ENCODE peak calls at places on chromosomes 1 and 21, in nine cellular contexts. One of them, this sample, is unnamed.

GRCh38 chr1:2583331-2583791 is 3.2 kb upstream of the PRXL2B start:
- DNase-seq in HFF-Myc: no peak
- DNase-seq in lower leg skin: no peak
- DNase-seq in cardiac fibroblast: no peak
- DNase-seq in spleen: peak; percentile 78
- DNase-seq in fibroblast of pulmonary artery: no peak
- DNase-seq in fibroblast of lung: no peak
- DNase-seq in tibial nerve: no peak
- DNase-seq in esophagus squamous epithelium: no peak
- DNase-seq in this sample: no peak

GRCh38 chr1:203072911-203073310 is 12.9 kb downstream of the MYOG start:
- DNase-seq in HFF-Myc: no peak
- DNase-seq in fibroblast of lung: no peak
- DNase-seq in fibroblast of pulmonary artery: no peak
- DNase-seq in lower leg skin: no peak
- DNase-seq in cardiac fibroblast: no peak
- DNase-seq in spleen: no peak
- DNase-seq in tibial nerve: no peak
- DNase-seq in esophagus squamous epithelium: no peak
- DNase-seq in this sample: no peak

GRCh38 chr1:198523183-198523942 is 17.1 kb downstream of the ATP6V1G3 start:
- DNase-seq in tibial nerve: no peak
- DNase-seq in spleen: no peak
- DNase-seq in cardiac fibroblast: no peak
- DNase-seq in lower leg skin: no peak
- DNase-seq in esophagus squamous epithelium: no peak
- DNase-seq in HFF-Myc: no peak
- DNase-seq in fibroblast of pulmonary artery: no peak
- DNase-seq in fibroblast of lung: no peak
- DNase-seq in this sample: no peak

GRCh38 chr1:201552941-201553341 is 14.0 kb downstream of the NAV1 start:
- DNase-seq in lower leg skin: peak; percentile 67
- DNase-seq in fibroblast of lung: no peak
- DNase-seq in fibroblast of pulmonary artery: no peak
- DNase-seq in esophagus squamous epithelium: no peak
- DNase-seq in spleen: no peak
- DNase-seq in cardiac fibroblast: no peak
- DNase-seq in tibial nerve: no peak
- DNase-seq in HFF-Myc: no peak
- DNase-seq in this sample: no peak

GRCh38 chr1:1972976-1973715 is 30.4 kb downstream of the CFAP74 start:
- DNase-seq in cardiac fibroblast: no peak
- DNase-seq in lower leg skin: no peak
- DNase-seq in esophagus squamous epithelium: no peak
- DNase-seq in fibroblast of lung: no peak
- DNase-seq in HFF-Myc: no peak
- DNase-seq in fibroblast of pulmonary artery: no peak
- DNase-seq in spleen: no peak
- DNase-seq in tibial nerve: no peak
- DNase-seq in this sample: no peak

GRCh38 chr1:60866884-60867648 is 215.3 kb upstream of the NFIA start:
- DNase-seq in HFF-Myc: no peak
- DNase-seq in spleen: no peak
- DNase-seq in cardiac fibroblast: no peak
- DNase-seq in lower leg skin: no peak
- DNase-seq in fibroblast of lung: peak; percentile 52
- DNase-seq in esophagus squamous epithelium: no peak
- DNase-seq in fibroblast of pulmonary artery: peak; percentile 45
- DNase-seq in tibial nerve: no peak
- DNase-seq in this sample: no peak

GRCh38 chr21:32328595-32328994 is 29.9 kb downstream of the MRAP start:
- DNase-seq in fibroblast of pulmonary artery: peak; percentile 68
- DNase-seq in spleen: no peak
- DNase-seq in lower leg skin: no peak
- DNase-seq in HFF-Myc: no peak
- DNase-seq in tibial nerve: no peak
- DNase-seq in fibroblast of lung: peak; percentile 48
- DNase-seq in cardiac fibroblast: peak; percentile 62
- DNase-seq in esophagus squamous epithelium: no peak
- DNase-seq in this sample: no peak

GRCh38 chr1:153478692-153479618 is 18.5 kb upstream of the S100A7 start:
- DNase-seq in esophagus squamous epithelium: no peak
- DNase-seq in cardiac fibroblast: no peak
- DNase-seq in fibroblast of lung: no peak
- DNase-seq in spleen: no peak
- DNase-seq in tibial nerve: no peak
- DNase-seq in HFF-Myc: no peak
- DNase-seq in fibroblast of pulmonary artery: no peak
- DNase-seq in lower leg skin: no peak
- DNase-seq in this sample: no peak

GRCh38 chr21:45539046-45539795 is 3.0 kb downstream of the SLC19A1 start:
- DNase-seq in tibial nerve: no peak
- DNase-seq in lower leg skin: peak; percentile 83
- DNase-seq in HFF-Myc: no peak
- DNase-seq in spleen: peak; percentile 75
- DNase-seq in esophagus squamous epithelium: no peak
- DNase-seq in cardiac fibroblast: no peak
- DNase-seq in fibroblast of lung: no peak
- DNase-seq in fibroblast of pulmonary artery: no peak
- DNase-seq in this sample: peak; percentile 76

GRCh38 chr1:31614538-31615005 is 2.9 kb upstream of the HCRTR1 start:
- DNase-seq in esophagus squamous epithelium: no peak
- DNase-seq in fibroblast of lung: no peak
- DNase-seq in HFF-Myc: no peak
- DNase-seq in fibroblast of pulmonary artery: no peak
- DNase-seq in cardiac fibroblast: no peak
- DNase-seq in lower leg skin: peak; percentile 84
- DNase-seq in spleen: no peak
- DNase-seq in tibial nerve: no peak
- DNase-seq in this sample: no peak

GRCh38 chr1:158945061-158945460 is 13.7 kb downstream of the PYHIN1 start:
- DNase-seq in cardiac fibroblast: no peak
- DNase-seq in HFF-Myc: no peak
- DNase-seq in fibroblast of pulmonary artery: no peak
- DNase-seq in fibroblast of lung: no peak
- DNase-seq in lower leg skin: no peak
- DNase-seq in esophagus squamous epithelium: no peak
- DNase-seq in spleen: no peak
- DNase-seq in tibial nerve: no peak
- DNase-seq in this sample: no peak

GRCh38 chr1:178941261-178941689 is 70.4 kb upstream of the ANGPTL1 start:
- DNase-seq in fibroblast of pulmonary artery: no peak
- DNase-seq in fibroblast of lung: no peak
- DNase-seq in tibial nerve: no peak
- DNase-seq in cardiac fibroblast: no peak
- DNase-seq in HFF-Myc: no peak
- DNase-seq in esophagus squamous epithelium: no peak
- DNase-seq in lower leg skin: peak; percentile 76
- DNase-seq in spleen: peak; percentile 66
- DNase-seq in this sample: no peak

GRCh38 chr1:27348861-27349783 is 7.3 kb downstream of the SYTL1 start:
- DNase-seq in lower leg skin: no peak
- DNase-seq in fibroblast of lung: no peak
- DNase-seq in HFF-Myc: no peak
- DNase-seq in esophagus squamous epithelium: no peak
- DNase-seq in cardiac fibroblast: no peak
- DNase-seq in fibroblast of pulmonary artery: no peak
- DNase-seq in spleen: peak; percentile 84
- DNase-seq in tibial nerve: no peak
- DNase-seq in this sample: no peak
- TF ChIP-seq CTCF in lower leg skin: no peak
- TF ChIP-seq CTCF in fibroblast of lung: no peak
- TF ChIP-seq CTCF in HFF-Myc: no peak
- TF ChIP-seq CTCF in esophagus squamous epithelium: no peak
- TF ChIP-seq CTCF in cardiac fibroblast: no peak
- TF ChIP-seq CTCF in fibroblast of pulmonary artery: no peak
- TF ChIP-seq CTCF in spleen: no peak
- TF ChIP-seq CTCF in tibial nerve: no peak
- TF ChIP-seq CTCF in this sample: no peak

GRCh38 chr1:24392604-24392946 is 21.0 kb downstream of the STPG1 start:
- DNase-seq in fibroblast of pulmonary artery: no peak
- DNase-seq in fibroblast of lung: no peak
- DNase-seq in cardiac fibroblast: no peak
- DNase-seq in lower leg skin: no peak
- DNase-seq in tibial nerve: no peak
- DNase-seq in HFF-Myc: no peak
- DNase-seq in esophagus squamous epithelium: no peak
- DNase-seq in spleen: no peak
- DNase-seq in this sample: no peak
- TF ChIP-seq CTCF in fibroblast of pulmonary artery: no peak
- TF ChIP-seq CTCF in fibroblast of lung: no peak
- TF ChIP-seq CTCF in cardiac fibroblast: no peak
- TF ChIP-seq CTCF in lower leg skin: no peak
- TF ChIP-seq CTCF in tibial nerve: no peak
- TF ChIP-seq CTCF in HFF-Myc: no peak
- TF ChIP-seq CTCF in esophagus squamous epithelium: no peak
- TF ChIP-seq CTCF in spleen: peak; percentile 61
- TF ChIP-seq CTCF in this sample: peak; percentile 64

DNA sequence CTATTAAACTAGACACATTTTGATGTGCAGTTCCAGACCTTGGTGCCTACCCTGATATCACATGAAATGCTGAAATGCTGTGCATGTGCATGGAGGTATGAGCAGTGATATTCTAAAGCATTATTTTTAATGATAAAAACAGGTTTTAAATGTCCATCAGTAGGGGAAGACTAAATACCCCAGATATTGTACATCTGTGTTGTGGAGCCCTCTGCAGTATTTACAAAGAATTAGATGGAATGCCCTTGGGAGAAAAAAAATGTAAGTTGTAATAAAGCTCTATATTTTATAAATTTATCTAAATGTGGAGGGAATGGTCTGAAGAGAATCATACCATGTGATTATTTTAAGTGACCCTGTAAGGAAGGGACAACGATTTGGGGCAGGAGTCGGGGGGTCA is 39.1 kb upstream of the IGSF5 start:
- DNase-seq in fibroblast of lung: peak; percentile 25
- DNase-seq in fibroblast of pulmonary artery: no peak
- DNase-seq in lower leg skin: no peak
- DNase-seq in tibial nerve: no peak
- DNase-seq in spleen: no peak
- DNase-seq in esophagus squamous epithelium: no peak
- DNase-seq in cardiac fibroblast: no peak
- DNase-seq in HFF-Myc: no peak
- DNase-seq in this sample: no peak
- TF ChIP-seq CTCF in fibroblast of lung: peak; percentile 9
- TF ChIP-seq CTCF in fibroblast of pulmonary artery: no peak
- TF ChIP-seq CTCF in lower leg skin: no peak
- TF ChIP-seq CTCF in tibial nerve: no peak
- TF ChIP-seq CTCF in spleen: no peak
- TF ChIP-seq CTCF in esophagus squamous epithelium: no peak
- TF ChIP-seq CTCF in cardiac fibroblast: no peak
- TF ChIP-seq CTCF in HFF-Myc: no peak
- TF ChIP-seq CTCF in this sample: peak; percentile 59

DNA sequence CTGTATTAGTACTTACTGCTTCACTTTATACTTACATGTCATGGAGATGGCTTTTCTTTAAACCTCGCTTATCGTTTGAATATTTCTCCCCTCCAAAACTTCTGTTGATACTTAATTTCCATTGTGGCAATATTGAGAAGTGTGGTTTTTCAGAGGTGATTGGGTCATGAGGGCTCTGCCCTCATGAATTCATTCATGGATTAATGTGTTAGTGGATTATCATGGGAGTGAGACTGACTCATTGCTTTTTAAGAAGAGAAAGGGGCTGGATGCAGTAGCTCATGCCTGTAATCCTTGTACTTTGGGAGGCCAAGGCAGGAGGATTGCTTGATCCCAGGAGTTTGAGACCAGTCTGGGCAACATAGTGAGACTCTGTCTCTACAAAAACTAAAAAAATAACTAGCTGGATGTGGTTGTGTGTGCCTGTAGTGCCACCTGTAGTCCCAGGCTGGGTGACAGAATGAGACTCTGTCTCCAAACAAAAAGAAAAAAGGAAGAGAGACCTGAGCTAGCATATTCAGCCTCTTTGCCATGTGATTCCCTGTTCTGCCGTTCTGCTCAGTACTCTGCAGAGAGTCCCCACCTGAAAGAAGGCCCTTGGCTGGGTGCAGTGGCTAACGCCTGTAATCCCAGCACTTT is 30.2 kb downstream of the RABGAP1L start:
- DNase-seq in cardiac fibroblast: no peak
- DNase-seq in lower leg skin: no peak
- DNase-seq in HFF-Myc: no peak
- DNase-seq in fibroblast of lung: no peak
- DNase-seq in fibroblast of pulmonary artery: no peak
- DNase-seq in esophagus squamous epithelium: no peak
- DNase-seq in spleen: no peak
- DNase-seq in tibial nerve: no peak
- DNase-seq in this sample: no peak
- TF ChIP-seq CTCF in cardiac fibroblast: no peak
- TF ChIP-seq CTCF in lower leg skin: no peak
- TF ChIP-seq CTCF in HFF-Myc: no peak
- TF ChIP-seq CTCF in fibroblast of lung: no peak
- TF ChIP-seq CTCF in fibroblast of pulmonary artery: no peak
- TF ChIP-seq CTCF in esophagus squamous epithelium: no peak
- TF ChIP-seq CTCF in spleen: no peak
- TF ChIP-seq CTCF in tibial nerve: no peak
- TF ChIP-seq CTCF in this sample: no peak

DNA sequence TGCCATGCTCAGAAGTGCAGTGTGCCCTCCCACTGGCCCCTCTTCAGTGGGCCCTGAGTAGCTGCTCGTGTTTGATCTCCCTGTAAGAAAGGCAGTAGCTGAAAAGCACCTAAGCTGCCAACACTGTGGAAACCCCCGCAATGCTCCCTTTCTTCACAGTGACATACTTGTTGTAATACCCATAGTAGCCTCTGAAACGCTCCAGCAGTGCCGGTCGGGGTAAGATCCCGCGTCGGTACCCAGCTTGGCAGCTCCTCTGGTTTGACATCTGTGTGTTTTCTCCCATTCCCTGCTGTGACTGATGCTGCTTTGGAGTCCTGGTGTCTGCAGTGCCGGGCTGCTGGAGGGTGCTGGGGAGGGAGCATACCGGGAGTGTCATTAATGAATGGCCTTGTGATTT is 3.6 kb downstream of the CHAF1B start:
- DNase-seq in tibial nerve: no peak
- DNase-seq in cardiac fibroblast: peak; percentile 43
- DNase-seq in spleen: no peak
- DNase-seq in lower leg skin: no peak
- DNase-seq in fibroblast of pulmonary artery: peak; percentile 57
- DNase-seq in esophagus squamous epithelium: no peak
- DNase-seq in fibroblast of lung: peak; percentile 35
- DNase-seq in HFF-Myc: no peak
- DNase-seq in this sample: no peak
- TF ChIP-seq CTCF in tibial nerve: no peak
- TF ChIP-seq CTCF in cardiac fibroblast: no peak
- TF ChIP-seq CTCF in spleen: no peak
- TF ChIP-seq CTCF in lower leg skin: no peak
- TF ChIP-seq CTCF in fibroblast of pulmonary artery: peak; percentile 20
- TF ChIP-seq CTCF in esophagus squamous epithelium: peak; percentile 34
- TF ChIP-seq CTCF in fibroblast of lung: no peak
- TF ChIP-seq CTCF in HFF-Myc: no peak
- TF ChIP-seq CTCF in this sample: peak; percentile 50

DNA sequence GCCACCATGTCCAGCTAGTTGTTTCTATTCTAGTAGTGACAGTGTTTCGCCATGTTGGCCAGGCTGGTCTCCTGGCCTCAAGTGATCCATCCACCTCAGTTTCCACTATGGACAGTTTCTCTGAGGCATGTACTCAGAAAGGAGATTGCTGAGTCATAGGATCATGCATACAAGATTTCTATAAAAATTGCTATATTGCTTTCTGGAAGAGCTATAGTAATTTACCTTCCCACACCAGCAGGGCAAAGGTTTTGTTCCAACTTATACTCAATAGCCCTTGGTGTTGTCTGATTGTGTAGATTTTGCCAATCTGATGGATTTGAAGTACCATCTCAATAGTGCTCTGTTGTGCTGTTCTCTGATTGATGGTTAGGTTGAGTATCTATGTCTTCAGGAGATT is 15.6 kb upstream of the ATP1A1 start:
- DNase-seq in HFF-Myc: no peak
- DNase-seq in esophagus squamous epithelium: no peak
- DNase-seq in fibroblast of lung: no peak
- DNase-seq in spleen: no peak
- DNase-seq in cardiac fibroblast: no peak
- DNase-seq in tibial nerve: no peak
- DNase-seq in fibroblast of pulmonary artery: no peak
- DNase-seq in lower leg skin: no peak
- DNase-seq in this sample: no peak
- TF ChIP-seq CTCF in HFF-Myc: no peak
- TF ChIP-seq CTCF in esophagus squamous epithelium: no peak
- TF ChIP-seq CTCF in fibroblast of lung: no peak
- TF ChIP-seq CTCF in spleen: no peak
- TF ChIP-seq CTCF in cardiac fibroblast: no peak
- TF ChIP-seq CTCF in tibial nerve: no peak
- TF ChIP-seq CTCF in fibroblast of pulmonary artery: no peak
- TF ChIP-seq CTCF in lower leg skin: no peak
- TF ChIP-seq CTCF in this sample: no peak

This sample was measured in chondrocyte.